ENCODE peak calls at places on chromosomes 4 and X, in five cellular contexts. I is DMS79 treated with DMSO at 0.1 percent for 48 hours, W is Right ventricle myocardium inferior, X is IMR-90, Q is GM23338. C is an unnamed sample.
A peak's percentile ranks its signal among the peaks of the same experiment; 100 is the strongest.

GRCh38 chr4:12827966-12828365 is 656.2 kb downstream of the RAB28 start:
- DNase-seq in I (no peak), W (no peak), X (no peak), Q (no peak), C (no peak)

GRCh38 chrX:130083656-130084382 is 26.5 kb downstream of the ELF4 start:
- DNase-seq in I (no peak), W (no peak), X (no peak), Q (no peak), C (peak; percentile 69)

GRCh38 chrX:109036624-109037023 is 300.3 kb upstream of the IRS4 start:
- DNase-seq in I (no peak), W (no peak), X (no peak), Q (no peak), C (no peak)

GRCh38 chr4:176492648-176493302 is 173.0 kb downstream of the SPCS3 start:
- DNase-seq in I (no peak), W (no peak), X (peak; percentile 34), Q (no peak), C (no peak)

GRCh38 chrX:118928126-118928525 is 46.3 kb upstream of the LONRF3 start:
- DNase-seq in I (no peak), W (no peak), X (no peak), Q (no peak), C (no peak)

GRCh38 chrX:70508296-70508911 is 63.8 kb downstream of the DLG3 start:
- DNase-seq in I (peak; percentile 30), W (no peak), X (peak; percentile 8), Q (no peak), C (peak; percentile 56)

GRCh38 chr4:102219143-102219542 is 126.1 kb downstream of the SLC39A8 start:
- DNase-seq in I (no peak), W (no peak), X (no peak), Q (peak; percentile 49), C (no peak)

GRCh38 chrX:148871422-148872152 is 371.2 kb downstream of the AFF2 start:
- DNase-seq in I (no peak), W (no peak), X (peak; percentile 70), Q (no peak), C (no peak)

GRCh38 chrX:52424658-52425057 is 55.8 kb downstream of the XAGE2 start:
- DNase-seq in I (no peak), W (no peak), X (peak; percentile 72), Q (no peak), C (no peak)

GRCh38 chr4:185031611-185032010 is 13.3 kb downstream of the HELT start:
- DNase-seq in I (no peak), W (no peak), X (no peak), Q (no peak), C (no peak)

GRCh38 chrX:103610282-103610681 is 2.5 kb downstream of the TCEAL3 start:
- DNase-seq in I (no peak), W (no peak), X (no peak), Q (no peak), C (no peak)

GRCh38 chr4:47860305-47860704 is 22.4 kb upstream of the CORIN start:
- DNase-seq in I (no peak), W (no peak), X (no peak), Q (no peak), C (no peak)

GRCh38 chr4:10066704-10067651 is 45.7 kb upstream of the SLC2A9 start:
- DNase-seq in I (no peak), W (no peak), X (no peak), Q (no peak), C (peak; percentile 35)

GRCh38 chrX:34381241-34381640 is 249.1 kb upstream of the FAM47A start:
- DNase-seq in I (no peak), W (no peak), X (no peak), Q (no peak), C (no peak)

GRCh38 chr4:1072830-1073446 is 40.4 kb downstream of the RNF212 start:
- DNase-seq in I (no peak), W (peak; percentile 71), X (peak; percentile 53), Q (peak; percentile 68), C (peak; percentile 74)

GRCh38 chrX:97109730-97110129 is 226.0 kb downstream of the RPA4 start:
- DNase-seq in I (no peak), W (no peak), X (no peak), Q (no peak), C (no peak)

GRCh38 chr4:179196511-179196910 is 1754.3 kb upstream of the AGA start:
- DNase-seq in I (no peak), W (no peak), X (peak; percentile 56), Q (peak; percentile 34), C (no peak)

GRCh38 chrX:10017866-10018265 is 50.7 kb downstream of the CLDN34 start:
- DNase-seq in I (no peak), W (no peak), X (peak; percentile 65), Q (peak; percentile 40), C (no peak)

GRCh38 chr4:7161721-7162214 is 30.6 kb upstream of the SORCS2 start:
- DNase-seq in I (no peak), W (no peak), X (no peak), Q (no peak), C (no peak)

GRCh38 chr4:117898496-117898895 is 135.8 kb upstream of the NDST3 start:
- DNase-seq in I (no peak), W (no peak), X (no peak), Q (no peak), C (no peak)

GRCh38 chr4:44535981-44536380 is 87.4 kb upstream of the KCTD8 start:
- DNase-seq in I (no peak), W (no peak), X (no peak), Q (no peak), C (no peak)

GRCh38 chr4:38957239-38957815 is 74.9 kb downstream of the TMEM156 start:
- DNase-seq in I (no peak), W (no peak), X (no peak), Q (no peak), C (no peak)

GRCh38 chr4:1347410-1347864 is 429 bp downstream of the UVSSA start:
- DNase-seq in I (no peak), W (peak; percentile 89), X (peak; percentile 82), Q (peak; percentile 77), C (peak; percentile 73)

GRCh38 chr4:111788046-111788642 is 357.1 kb upstream of the FAM241A start:
- DNase-seq in I (no peak), W (no peak), X (no peak), Q (peak; percentile 86), C (no peak)

GRCh38 chr4:46999584-46999983 is 6.2 kb upstream of the GABRA4 start:
- DNase-seq in I (no peak), W (no peak), X (peak; percentile 80), Q (no peak), C (no peak)

GRCh38 chrX:46922601-46923000 is 10.4 kb downstream of the JADE3 start:
- DNase-seq in I (no peak), W (no peak), X (no peak), Q (no peak), C (no peak)

GRCh38 chrX:24900234-24900633 is 115.5 kb downstream of the ARX start:
- DNase-seq in I (no peak), W (no peak), X (no peak), Q (no peak), C (no peak)

GRCh38 chr4:14035076-14035475 is 407.6 kb upstream of the BOD1L1 start:
- DNase-seq in I (no peak), W (no peak), X (no peak), Q (no peak), C (no peak)

GRCh38 chr4:16238304-16238703 is 12.0 kb upstream of the TAPT1 start:
- DNase-seq in I (no peak), W (no peak), X (no peak), Q (no peak), C (no peak)

GRCh38 chr4:13547563-13548041 is 3.3 kb upstream of the NKX3-2 start:
- DNase-seq in I (peak; percentile 12), W (no peak), X (no peak), Q (peak; percentile 75), C (peak; percentile 53)

GRCh38 chr4:84499065-84499982 is at the start of gene NKX6-1:
- DNase-seq in I (peak; percentile 48), W (no peak), X (peak; percentile 53), Q (peak; percentile 98), C (no peak)

GRCh38 chr4:85092536-85092935 is 126.0 kb upstream of the WDFY3 start:
- DNase-seq in I (peak; percentile 20), W (no peak), X (no peak), Q (no peak), C (no peak)

GRCh38 chrX:134542485-134542884 is 82.5 kb downstream of the HPRT1 start:
- DNase-seq in I (peak; percentile 27), W (no peak), X (peak; percentile 70), Q (peak; percentile 46), C (no peak)

GRCh38 chr4:169184236-169184635 is 86.5 kb downstream of the SH3RF1 start:
- DNase-seq in I (no peak), W (no peak), X (peak; percentile 46), Q (no peak), C (no peak)

GRCh38 chr4:10030946-10031662 is 9.8 kb upstream of the SLC2A9 start:
- DNase-seq in I (no peak), W (no peak), X (no peak), Q (no peak), C (no peak)

C was measured in activated CD8-positive, alpha-beta memory T cell treated with anti-CD3 and anti-CD28 coated beads, Interleukin-2, amount 10 ng/mL, durations not matched to agents 7 days and 5 days.